ENCODE peak calls at places on chromosomes 16 and 17, in seven cellular contexts. One of them, this sample, is unnamed.

GRCh38 chr16:65119905-65120341 is 1.9 kb downstream of the CDH11 start:
- DNase-seq in H1: no peak
- DNase-seq in trophoblast cell: no peak
- DNase-seq in IMR-90: peak
- DNase-seq in mesendoderm: peak
- DNase-seq in H9: no peak
- DNase-seq in mesenchymal stem cell: peak
- DNase-seq in this sample: peak

GRCh38 chr17:60435244-60436170 is 13.2 kb downstream of the CHCT1 start:
- DNase-seq in H9: peak
- DNase-seq in IMR-90: peak
- DNase-seq in H1: no peak
- DNase-seq in mesenchymal stem cell: peak
- DNase-seq in mesendoderm: peak
- DNase-seq in trophoblast cell: peak
- DNase-seq in this sample: peak

GRCh38 chr16:56365552-56365951 is 59.8 kb downstream of the AMFR start:
- DNase-seq in H9: no peak
- DNase-seq in trophoblast cell: no peak
- DNase-seq in mesendoderm: no peak
- DNase-seq in mesenchymal stem cell: no peak
- DNase-seq in IMR-90: no peak
- DNase-seq in H1: no peak
- DNase-seq in this sample: no peak

GRCh38 chr17:12536021-12536420 is 129.7 kb upstream of the MYOCD start:
- DNase-seq in H1: no peak
- DNase-seq in mesendoderm: no peak
- DNase-seq in IMR-90: peak
- DNase-seq in H9: no peak
- DNase-seq in trophoblast cell: no peak
- DNase-seq in mesenchymal stem cell: no peak
- DNase-seq in this sample: no peak

GRCh38 chr17:70987867-70988340 is 818.6 kb downstream of the KCNJ2 start:
- DNase-seq in trophoblast cell: no peak
- DNase-seq in H1: no peak
- DNase-seq in H9: peak
- DNase-seq in mesenchymal stem cell: no peak
- DNase-seq in mesendoderm: peak
- DNase-seq in IMR-90: no peak
- DNase-seq in this sample: no peak

GRCh38 chr17:61303334-61304096 is 96.1 kb upstream of the TBX2 start:
- DNase-seq in mesendoderm: no peak
- DNase-seq in trophoblast cell: no peak
- DNase-seq in H9: peak
- DNase-seq in IMR-90: peak
- DNase-seq in H1: no peak
- DNase-seq in mesenchymal stem cell: peak
- DNase-seq in this sample: no peak

GRCh38 chr17:28567604-28568003 is 3.7 kb downstream of the PIGS start:
- DNase-seq in H9: no peak
- DNase-seq in trophoblast cell: no peak
- DNase-seq in H1: no peak
- DNase-seq in IMR-90: no peak
- DNase-seq in mesendoderm: no peak
- DNase-seq in mesenchymal stem cell: no peak
- DNase-seq in this sample: no peak

GRCh38 chr17:38674749-38675615 is at the start of gene EPOP:
- DNase-seq in mesenchymal stem cell: peak
- DNase-seq in H9: peak
- DNase-seq in trophoblast cell: peak
- DNase-seq in H1: no peak
- DNase-seq in IMR-90: peak
- DNase-seq in mesendoderm: peak
- DNase-seq in this sample: peak

GRCh38 chr17:59963738-59964454 is 644 bp downstream of the RNFT1 start:
- DNase-seq in trophoblast cell: peak
- DNase-seq in IMR-90: peak
- DNase-seq in mesenchymal stem cell: peak
- DNase-seq in mesendoderm: peak
- DNase-seq in H1: no peak
- DNase-seq in H9: no peak
- DNase-seq in this sample: no peak

GRCh38 chr16:66605177-66605999 is 884 bp downstream of the CMTM3 start:
- DNase-seq in H9: peak
- DNase-seq in IMR-90: peak
- DNase-seq in trophoblast cell: peak
- DNase-seq in H1: no peak
- DNase-seq in mesendoderm: peak
- DNase-seq in mesenchymal stem cell: peak
- DNase-seq in this sample: peak

GRCh38 chr16:578232-578869 is 8.6 kb downstream of the PIGQ start:
- DNase-seq in mesendoderm: no peak
- DNase-seq in IMR-90: no peak
- DNase-seq in trophoblast cell: no peak
- DNase-seq in H9: no peak
- DNase-seq in mesenchymal stem cell: no peak
- DNase-seq in H1: no peak
- DNase-seq in this sample: no peak

GRCh38 chr17:46976626-46977270 is 2.3 kb downstream of the RPRML start:
- DNase-seq in IMR-90: no peak
- DNase-seq in mesendoderm: peak
- DNase-seq in mesenchymal stem cell: no peak
- DNase-seq in H9: peak
- DNase-seq in trophoblast cell: peak
- DNase-seq in H1: no peak
- DNase-seq in this sample: no peak

GRCh38 chr17:61465550-61466237 is 13.5 kb downstream of the TBX4 start:
- DNase-seq in mesendoderm: no peak
- DNase-seq in IMR-90: no peak
- DNase-seq in H1: no peak
- DNase-seq in H9: peak
- DNase-seq in mesenchymal stem cell: no peak
- DNase-seq in trophoblast cell: no peak
- DNase-seq in this sample: no peak

GRCh38 chr17:83078378-83079339 is 750 bp upstream of the METRNL start:
- DNase-seq in mesendoderm: no peak
- DNase-seq in IMR-90: no peak
- DNase-seq in trophoblast cell: peak
- DNase-seq in H1: no peak
- DNase-seq in H9: no peak
- DNase-seq in mesenchymal stem cell: peak
- DNase-seq in this sample: peak

GRCh38 chr17:8019665-8020064 is 17.2 kb downstream of the GUCY2D start:
- DNase-seq in H1: no peak
- DNase-seq in IMR-90: peak
- DNase-seq in mesendoderm: no peak
- DNase-seq in H9: no peak
- DNase-seq in trophoblast cell: no peak
- DNase-seq in mesenchymal stem cell: no peak
- DNase-seq in this sample: no peak

GRCh38 chr17:62933986-62934385 is 32.0 kb upstream of the TANC2 start:
- DNase-seq in IMR-90: no peak
- DNase-seq in trophoblast cell: peak
- DNase-seq in H1: no peak
- DNase-seq in mesenchymal stem cell: peak
- DNase-seq in mesendoderm: no peak
- DNase-seq in H9: no peak
- DNase-seq in this sample: no peak

GRCh38 chr17:64455993-64456885 is 7.3 kb downstream of the MILR1 start:
- DNase-seq in mesenchymal stem cell: no peak
- DNase-seq in mesendoderm: no peak
- DNase-seq in IMR-90: no peak
- DNase-seq in trophoblast cell: no peak
- DNase-seq in H1: no peak
- DNase-seq in H9: no peak
- DNase-seq in this sample: no peak

GRCh38 chr17:8801135-8801840 is 2.1 kb upstream of the MFSD6L start:
- DNase-seq in H1: no peak
- DNase-seq in mesendoderm: no peak
- DNase-seq in IMR-90: no peak
- DNase-seq in mesenchymal stem cell: no peak
- DNase-seq in trophoblast cell: no peak
- DNase-seq in H9: peak
- DNase-seq in this sample: no peak

GRCh38 chr17:78899361-78900260 is 3.4 kb downstream of the CEP295NL start:
- DNase-seq in mesenchymal stem cell: no peak
- DNase-seq in IMR-90: no peak
- DNase-seq in mesendoderm: peak
- DNase-seq in H9: peak
- DNase-seq in H1: no peak
- DNase-seq in trophoblast cell: peak
- DNase-seq in this sample: no peak

GRCh38 chr17:45289316-45290268 is 27.2 kb downstream of the MAP3K14 start:
- DNase-seq in H9: no peak
- DNase-seq in mesendoderm: no peak
- DNase-seq in H1: no peak
- DNase-seq in trophoblast cell: peak
- DNase-seq in mesenchymal stem cell: no peak
- DNase-seq in IMR-90: no peak
- DNase-seq in this sample: no peak

GRCh38 chr16:23129686-23130085 is 19.6 kb downstream of the USP31 start:
- DNase-seq in H1: no peak
- DNase-seq in H9: no peak
- DNase-seq in mesendoderm: no peak
- DNase-seq in mesenchymal stem cell: no peak
- DNase-seq in trophoblast cell: no peak
- DNase-seq in IMR-90: no peak
- DNase-seq in this sample: no peak

GRCh38 chr16:81066700-81067099 is 10.3 kb downstream of the C16orf46 start:
- DNase-seq in trophoblast cell: no peak
- DNase-seq in mesenchymal stem cell: peak
- DNase-seq in IMR-90: no peak
- DNase-seq in H1: no peak
- DNase-seq in H9: no peak
- DNase-seq in mesendoderm: no peak
- DNase-seq in this sample: no peak

DNA sequence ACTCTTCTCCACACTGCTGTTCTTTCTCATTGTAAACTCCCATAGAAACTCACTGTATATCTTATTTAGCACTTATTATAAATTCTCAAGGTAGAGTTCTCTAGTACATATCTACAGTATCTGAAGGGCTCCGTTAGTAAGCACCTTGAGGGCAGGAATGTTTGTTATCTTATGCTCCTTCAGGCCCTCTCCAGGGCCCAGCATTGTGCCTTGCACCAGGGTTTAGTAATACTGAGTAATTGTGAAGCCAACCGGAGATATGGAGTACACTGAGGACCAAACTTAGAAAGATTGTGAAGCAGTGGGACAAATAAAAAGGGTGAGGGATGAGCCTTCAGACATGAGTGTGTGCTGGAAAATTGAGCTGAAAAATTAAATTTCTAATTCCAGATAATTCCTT is 26.4 kb downstream of the RNF43 start:
- DNase-seq in H1: no peak
- DNase-seq in IMR-90: no peak
- DNase-seq in H9: no peak
- DNase-seq in trophoblast cell: no peak
- DNase-seq in mesendoderm: no peak
- DNase-seq in mesenchymal stem cell: no peak
- DNase-seq in this sample: no peak
- H3K4ac ChIP-seq in H1: no peak
- H3K4ac ChIP-seq in IMR-90: no peak
- H3K4ac ChIP-seq in H9: no peak
- H3K4ac ChIP-seq in trophoblast cell: no peak
- H3K4ac ChIP-seq in mesendoderm: no peak
- H3K4ac ChIP-seq in mesenchymal stem cell: no peak
- H3K4ac ChIP-seq in this sample: no peak

DNA sequence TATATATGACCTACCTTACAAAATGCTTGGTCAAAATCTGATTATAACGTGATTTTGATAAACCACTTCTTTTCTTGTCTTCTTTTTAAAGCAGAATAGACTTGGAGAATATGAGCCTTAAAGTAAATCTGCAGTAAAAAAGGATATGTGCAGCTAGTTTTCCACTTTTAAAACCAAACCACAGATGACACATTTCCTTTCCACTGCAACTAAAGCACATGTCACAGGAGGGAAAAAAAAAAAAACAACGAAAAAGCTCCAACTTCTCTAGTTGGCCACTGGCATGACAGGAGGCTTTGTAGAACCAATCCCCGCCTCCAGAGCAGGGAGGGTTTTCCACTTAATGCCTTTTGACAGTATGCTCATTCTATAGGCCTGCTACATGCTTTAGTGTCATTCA is at the start of gene EVI2A:
- DNase-seq in H9: no peak
- DNase-seq in H1: no peak
- DNase-seq in mesenchymal stem cell: peak
- DNase-seq in IMR-90: peak
- DNase-seq in mesendoderm: peak
- DNase-seq in trophoblast cell: peak
- DNase-seq in this sample: no peak
- H3K4ac ChIP-seq in H9: no peak
- H3K4ac ChIP-seq in H1: no peak
- H3K4ac ChIP-seq in mesenchymal stem cell: no peak
- H3K4ac ChIP-seq in IMR-90: peak
- H3K4ac ChIP-seq in mesendoderm: no peak
- H3K4ac ChIP-seq in trophoblast cell: no peak
- H3K4ac ChIP-seq in this sample: no peak

GRCh38 chr16:58809213-58809612 is 75.1 kb upstream of the GOT2 start:
- DNase-seq in mesendoderm: no peak
- DNase-seq in trophoblast cell: no peak
- DNase-seq in mesenchymal stem cell: no peak
- DNase-seq in H9: no peak
- DNase-seq in IMR-90: no peak
- DNase-seq in H1: no peak
- DNase-seq in this sample: no peak
- H3K4ac ChIP-seq in mesendoderm: no peak
- H3K4ac ChIP-seq in trophoblast cell: no peak
- H3K4ac ChIP-seq in mesenchymal stem cell: no peak
- H3K4ac ChIP-seq in H9: no peak
- H3K4ac ChIP-seq in IMR-90: no peak
- H3K4ac ChIP-seq in H1: no peak
- H3K4ac ChIP-seq in this sample: no peak

DNA sequence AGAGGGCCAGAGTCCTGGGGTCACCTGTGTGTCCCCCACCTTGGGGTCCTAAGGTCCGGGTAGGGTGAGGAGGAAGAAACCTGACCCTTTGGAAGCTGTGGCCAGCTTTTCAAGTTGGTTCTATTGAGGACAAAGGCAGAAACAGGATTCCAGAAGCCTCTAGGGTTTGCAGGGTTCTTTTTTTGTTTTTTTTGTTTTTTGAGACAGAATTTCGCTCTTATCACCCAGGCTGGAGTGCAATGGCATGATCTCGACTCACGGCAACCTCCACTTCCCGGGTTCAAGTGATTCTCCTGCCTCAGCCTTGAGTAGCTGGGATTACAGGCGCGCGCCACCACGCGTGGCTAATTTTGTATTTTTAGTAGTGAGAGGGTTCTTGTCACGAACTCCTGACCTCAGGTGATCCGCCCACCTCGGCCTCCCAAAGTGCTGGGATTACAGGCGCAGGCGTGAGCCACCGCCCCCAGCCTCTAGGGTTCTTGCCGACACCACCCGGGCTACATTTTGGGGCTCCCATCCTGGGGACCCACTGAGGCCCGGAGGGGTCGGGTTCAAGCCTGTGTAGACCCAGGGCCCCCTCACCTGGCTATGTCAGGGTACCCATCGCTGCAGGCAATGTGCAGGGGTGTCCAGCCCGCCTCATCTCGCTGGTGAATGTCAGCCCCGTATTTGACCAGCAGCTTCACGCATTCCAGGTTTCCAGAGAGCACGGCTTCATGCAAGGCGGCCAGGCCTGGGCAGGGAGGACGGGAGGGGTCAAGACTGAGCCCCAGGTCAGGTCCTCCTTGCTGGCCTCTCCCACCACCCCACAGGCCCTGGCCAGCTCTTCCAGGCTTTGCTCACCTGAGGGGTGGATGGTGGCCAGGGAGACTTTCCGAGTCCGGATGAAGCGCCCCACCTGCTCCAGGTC is 674 bp downstream of the PPP1R27 start:
- DNase-seq in H1: no peak
- DNase-seq in trophoblast cell: peak
- DNase-seq in IMR-90: no peak
- DNase-seq in mesenchymal stem cell: no peak
- DNase-seq in H9: no peak
- DNase-seq in mesendoderm: no peak
- DNase-seq in this sample: no peak
- H3K4ac ChIP-seq in H1: peak
- H3K4ac ChIP-seq in trophoblast cell: peak
- H3K4ac ChIP-seq in IMR-90: peak
- H3K4ac ChIP-seq in mesenchymal stem cell: peak
- H3K4ac ChIP-seq in H9: peak
- H3K4ac ChIP-seq in mesendoderm: peak
- H3K4ac ChIP-seq in this sample: peak